ENCODE peak calls at places on chromosomes 4 and X, in five cellular contexts. W is neuronal stem cell, D is Panc1, Y is esophagus squamous epithelium, T is caudate nucleus. O is an unnamed sample.

GRCh38 chr4:6183740-6184139 is 16.6 kb downstream of the JAKMIP1 start:
- DNase-seq in W (no peak), T (no peak), D (no peak), Y (no peak), O (no peak)

GRCh38 chrX:147072747-147073146 is 258.2 kb upstream of the CXorf51A start:
- DNase-seq in Y (no peak), W (no peak), T (no peak), D (no peak), O (no peak)

GRCh38 chr4:147094228-147094627 is 148.6 kb upstream of the TTC29 start:
- DNase-seq in D (no peak), Y (no peak), T (no peak), W (no peak), O (no peak)

GRCh38 chrX:52923781-52924241 is 26.7 kb downstream of the FAM156B start:
- DNase-seq in D (no peak), T (no peak), Y (no peak), W (no peak), O (no peak)

GRCh38 chrX:40097492-40098263 is at the start of gene BCOR:
- DNase-seq in Y (no peak), D (no peak), T (peak), W (no peak), O (peak)

GRCh38 chr4:167290684-167291083 is 56.4 kb upstream of the SPOCK3 start:
- DNase-seq in W (no peak), T (no peak), D (no peak), Y (no peak), O (no peak)

GRCh38 chrX:147800663-147801062 is 111.1 kb upstream of the FMR1 start:
- DNase-seq in T (no peak), W (no peak), D (no peak), Y (no peak), O (no peak)

GRCh38 chrX:67585401-67585800 is 41.6 kb downstream of the AR start:
- DNase-seq in W (no peak), Y (no peak), T (no peak), D (no peak), O (no peak)

GRCh38 chr4:129043523-129043922 is 49.8 kb downstream of the SCLT1 start:
- DNase-seq in D (no peak), T (no peak), Y (no peak), W (no peak), O (no peak)

GRCh38 chrX:69216911-69217310 is 51.7 kb upstream of the PJA1 start:
- DNase-seq in Y (no peak), T (no peak), W (no peak), D (no peak), O (no peak)

GRCh38 chr4:85717366-85717765 is 242.4 kb downstream of the ARHGAP24 start:
- DNase-seq in W (no peak), T (no peak), Y (no peak), D (no peak), O (no peak)

GRCh38 chrX:119871245-119871598 is 311 bp downstream of the RNF113A start:
- DNase-seq in Y (no peak), D (peak), T (peak), W (no peak), O (no peak)

GRCh38 chrX:119871599-119872395 is at the start of the genes NDUFA1 and RNF113A:
- DNase-seq in T (peak), D (peak), W (peak), Y (peak), O (peak)

DNA sequence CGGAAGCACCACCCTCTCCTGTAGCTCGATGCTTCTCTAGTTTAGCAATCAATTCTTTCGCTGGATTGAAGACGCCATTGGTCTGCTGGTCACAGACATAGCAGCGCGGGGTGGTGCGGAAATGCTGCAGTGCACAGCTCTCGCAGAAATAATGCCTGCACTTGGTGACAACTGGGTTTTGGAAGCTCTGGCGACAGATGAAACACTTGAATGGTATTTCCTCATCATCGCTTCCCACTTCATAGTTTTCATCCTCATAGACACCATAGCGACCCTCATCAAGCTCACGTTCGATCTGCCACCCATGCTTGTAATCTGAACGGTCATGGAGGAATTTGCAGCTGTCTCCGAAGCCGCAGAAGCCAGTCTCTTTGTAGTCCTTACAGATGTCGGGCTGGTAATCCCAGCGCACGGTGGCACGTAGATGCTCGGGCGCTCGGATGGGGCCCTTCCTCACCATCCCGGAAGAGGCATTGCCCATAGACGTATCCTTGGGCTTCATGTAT is 854 bp downstream of the RNF113A start:
- DNase-seq in W (no peak), D (no peak), Y (no peak), T (peak), O (no peak)
- H3K27ac ChIP-seq in W (no peak), D (peak), Y (peak), T (peak), O (peak)

GRCh38 chr4:24917076-24917856 is 4.4 kb upstream of the CCDC149 start:
- DNase-seq in Y (no peak), W (no peak), D (no peak), T (no peak), O (no peak)
- H3K27ac ChIP-seq in Y (no peak), W (no peak), D (no peak), T (no peak), O (no peak)

GRCh38 chr4:10020106-10020505 is 1.2 kb downstream of the SLC2A9 start:
- DNase-seq in W (no peak), Y (no peak), D (no peak), T (no peak), O (no peak)
- H3K27ac ChIP-seq in W (no peak), Y (peak), D (no peak), T (no peak), O (no peak)

GRCh38 chrX:133746593-133746992 is 238.8 kb downstream of the GPC3 start:
- DNase-seq in T (no peak), W (no peak), D (no peak), Y (no peak), O (no peak)
- H3K27ac ChIP-seq in T (no peak), W (no peak), D (no peak), Y (no peak), O (no peak)

DNA sequence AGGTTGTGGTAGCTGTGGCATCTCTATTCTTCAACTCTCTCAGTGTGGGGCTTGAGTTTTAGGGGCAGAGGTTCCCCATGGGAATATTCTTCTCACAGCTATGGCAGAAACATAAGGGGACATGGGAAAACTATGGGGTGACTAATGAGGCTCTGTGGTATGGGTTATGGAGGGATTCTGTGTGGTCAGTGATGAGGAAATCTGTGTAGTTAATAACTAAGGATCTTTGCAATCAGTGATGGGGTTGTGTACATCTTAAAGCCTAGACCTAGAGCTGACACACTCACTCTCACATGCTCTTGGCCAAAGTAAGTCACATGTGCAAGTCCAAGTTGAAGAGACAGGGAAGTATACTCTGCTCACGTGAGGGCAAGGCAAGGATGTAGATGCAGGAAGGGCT is 86.4 kb upstream of the UXT start:
- DNase-seq in Y (no peak), D (no peak), W (no peak), T (no peak), O (no peak)
- H3K27ac ChIP-seq in Y (no peak), D (no peak), W (no peak), T (no peak), O (no peak)

DNA sequence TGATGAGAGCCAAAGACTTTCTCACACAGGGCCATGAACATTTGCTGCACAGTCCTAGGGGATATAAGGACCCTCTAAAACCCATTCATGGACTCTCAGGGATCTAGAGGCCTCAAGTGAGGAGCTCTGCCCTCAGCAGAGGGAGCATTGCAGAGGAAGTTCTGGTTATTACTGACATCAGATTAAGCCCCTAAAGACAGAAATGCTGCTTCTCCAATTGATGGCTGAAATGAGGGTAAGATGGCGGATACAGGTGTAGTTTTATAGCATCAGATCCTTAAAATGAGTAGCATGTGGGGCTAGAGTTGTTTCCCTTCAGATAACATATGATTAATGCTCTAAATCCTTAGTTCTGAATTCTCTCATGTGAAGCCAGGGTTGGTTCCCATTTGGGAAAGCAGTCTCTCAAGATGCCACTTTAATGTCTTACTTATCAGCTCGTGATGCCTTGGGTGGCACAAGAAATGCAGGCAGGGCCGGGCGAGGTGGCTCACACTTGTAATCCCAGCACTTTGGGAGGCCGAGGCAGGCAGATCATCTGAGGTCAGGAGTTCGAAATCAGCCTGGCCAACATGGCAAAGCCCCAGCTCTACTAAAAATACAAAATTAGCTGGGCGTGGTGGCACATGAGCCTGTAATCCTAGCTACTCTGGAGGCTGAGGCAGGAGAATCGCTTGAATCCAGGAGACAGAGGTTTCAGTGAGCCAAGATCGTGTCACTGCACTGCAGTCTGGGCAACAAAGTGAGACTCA is 7.9 kb downstream of the RHOH start:
- DNase-seq in W (no peak), Y (no peak), T (no peak), D (no peak), O (no peak)
- H3K27ac ChIP-seq in W (no peak), Y (peak), T (peak), D (peak), O (peak)

GRCh38 chr4:185723619-185724150 is 88.3 kb downstream of the SORBS2 start:
- DNase-seq in Y (no peak), D (no peak), W (no peak), T (no peak), O (no peak)
- H3K27ac ChIP-seq in Y (peak), D (no peak), W (no peak), T (no peak), O (no peak)

GRCh38 chr4:3759236-3759635 is 6.9 kb upstream of the ADRA2C start:
- DNase-seq in T (no peak), W (no peak), D (no peak), Y (no peak), O (no peak)
- H3K27ac ChIP-seq in T (no peak), W (no peak), D (no peak), Y (no peak), O (no peak)

GRCh38 chr4:3388461-3389185 is 53.1 kb upstream of the HGFAC start:
- DNase-seq in W (no peak), Y (no peak), T (no peak), D (no peak), O (no peak)

GRCh38 chr4:3386486-3386885 is 55.3 kb upstream of the HGFAC start:
- DNase-seq in Y (no peak), W (no peak), D (no peak), T (no peak), O (no peak)

GRCh38 chr4:3387154-3387942 is 54.4 kb upstream of the HGFAC start:
- DNase-seq in T (no peak), D (no peak), W (no peak), Y (no peak), O (no peak)

GRCh38 chr4:3389186-3389878 is 52.4 kb upstream of the HGFAC start:
- DNase-seq in D (no peak), W (no peak), Y (no peak), T (no peak), O (no peak)

GRCh38 chr4:3387943-3388348 is 53.8 kb upstream of the HGFAC start:
- DNase-seq in Y (peak), W (no peak), D (no peak), T (no peak), O (no peak)
- H3K27ac ChIP-seq in Y (peak), W (peak), D (peak), T (peak), O (no peak)

O was measured in CD4-positive, alpha-beta T cell.